ENCODE peak calls at places on chromosome 13, in nine cellular contexts. P is effector CD4-positive, alpha-beta T cell; M is activated naive CD8-positive, alpha-beta T cell treated with anti-CD3 and anti-CD28 coated beads, Interleukin-2, amount 50 U/mL, for 24 hours; F is cardiac fibroblast; D is H9; L is AML-193; H is NCI-H1930; T is adrenal gland; C is naive thymus-derived CD8-positive, alpha-beta T cell. B is an unnamed sample.

GRCh38 chr13:23899555-23899954 is 2.3 kb upstream of the C1QTNF9B start:
- DNase-seq in P (peak; percentile 22), M (peak; percentile 24), F (peak; percentile 73), D (no peak), L (peak; percentile 48), H (no peak), T (peak; percentile 49), C (no peak), B (peak; percentile 48)

GRCh38 chr13:100022798-100023197 is 41.2 kb downstream of the ZIC2 start:
- DNase-seq in P (no peak), M (no peak), F (peak; percentile 1), D (no peak), L (no peak), H (no peak), T (no peak), C (no peak), B (no peak)

GRCh38 chr13:51717786-51718398 is 86.1 kb downstream of the DHRS12 start:
- DNase-seq in P (no peak), M (no peak), F (peak; percentile 50), D (no peak), L (no peak), H (peak; percentile 59), T (no peak), C (no peak), B (no peak)

GRCh38 chr13:94311893-94312292 is 167.6 kb downstream of the DCT start:
- DNase-seq in P (no peak), M (no peak), F (peak; percentile 19), D (no peak), L (no peak), H (no peak), T (no peak), C (no peak), B (no peak)

GRCh38 chr13:67238277-67238859 is 8.2 kb upstream of the PCDH9 start:
- DNase-seq in P (no peak), M (no peak), F (peak; percentile 75), D (no peak), L (peak; percentile 42), H (peak; percentile 53), T (no peak), C (no peak), B (no peak)

GRCh38 chr13:20174656-20175405 is 14.0 kb upstream of the GJA3 start:
- DNase-seq in P (no peak), M (peak; percentile 70), F (peak; percentile 94), D (peak; percentile 54), L (peak; percentile 57), H (no peak), T (peak; percentile 90), C (peak; percentile 44), B (peak; percentile 50)

GRCh38 chr13:63944896-63945295 is 2529.2 kb upstream of the PCDH20 start:
- DNase-seq in P (no peak), M (no peak), F (no peak), D (no peak), L (no peak), H (no peak), T (no peak), C (no peak), B (no peak)

GRCh38 chr13:27170521-27171243 is 929 bp downstream of the USP12 start:
- DNase-seq in P (peak; percentile 24), M (peak; percentile 47), F (no peak), D (peak; percentile 69), L (no peak), H (peak; percentile 45), T (peak; percentile 31), C (peak; percentile 8), B (peak; percentile 50)

GRCh38 chr13:48954086-48954485 is 21.6 kb upstream of the FNDC3A start:
- DNase-seq in P (no peak), M (no peak), F (peak; percentile 80), D (no peak), L (no peak), H (no peak), T (no peak), C (no peak), B (no peak)

GRCh38 chr13:66780814-66781213 is 449.3 kb downstream of the PCDH9 start:
- DNase-seq in P (no peak), M (no peak), F (peak; percentile 83), D (no peak), L (no peak), H (no peak), T (no peak), C (no peak), B (no peak)

GRCh38 chr13:111282425-111282824 is 38.0 kb upstream of the TEX29 start:
- DNase-seq in P (no peak), M (no peak), F (peak; percentile 5), D (no peak), L (no peak), H (no peak), T (no peak), C (no peak), B (peak; percentile 40)

GRCh38 chr13:72952529-72953141 is 106.2 kb upstream of the KLF5 start:
- DNase-seq in P (no peak), M (no peak), F (no peak), D (no peak), L (no peak), H (no peak), T (no peak), C (no peak), B (peak; percentile 62)

GRCh38 chr13:37047032-37047431 is 12.5 kb downstream of the SUPT20H start:
- DNase-seq in P (no peak), M (no peak), F (no peak), D (no peak), L (no peak), H (no peak), T (no peak), C (no peak), B (no peak)

GRCh38 chr13:36329355-36329754 is 16.8 kb downstream of the SPART start:
- DNase-seq in P (no peak), M (no peak), F (peak; percentile 47), D (no peak), L (no peak), H (no peak), T (no peak), C (no peak), B (no peak)

GRCh38 chr13:112132619-112133018 is 65.7 kb downstream of the SOX1 start:
- DNase-seq in P (no peak), M (no peak), F (no peak), D (no peak), L (no peak), H (no peak), T (no peak), C (no peak), B (no peak)

GRCh38 chr13:46479691-46480090 is 73.3 kb upstream of the LRCH1 start:
- DNase-seq in P (no peak), M (no peak), F (no peak), D (no peak), L (no peak), H (no peak), T (no peak), C (no peak), B (no peak)

GRCh38 chr13:35475131-35475959 is 1.1 kb downstream of the MAB21L1 start:
- DNase-seq in P (no peak), M (no peak), F (peak; percentile 34), D (peak; percentile 67), L (no peak), H (no peak), T (peak; percentile 33), C (no peak), B (no peak)

GRCh38 chr13:41458939-41459753 is 1.8 kb downstream of the RGCC start:
- DNase-seq in P (peak; percentile 57), M (peak; percentile 72), F (peak; percentile 81), D (no peak), L (peak; percentile 84), H (no peak), T (no peak), C (peak; percentile 60), B (peak; percentile 53)

GRCh38 chr13:112062619-112063308 is 4.2 kb upstream of the SOX1 start:
- DNase-seq in P (no peak), M (no peak), F (no peak), D (peak; percentile 75), L (no peak), H (no peak), T (no peak), C (no peak), B (no peak)

GRCh38 chr13:112012004-112012704 is 54.8 kb upstream of the SOX1 start:
- DNase-seq in P (no peak), M (no peak), F (no peak), D (peak; percentile 39), L (no peak), H (no peak), T (no peak), C (no peak), B (no peak)

GRCh38 chr13:40292108-40292507 is 374.3 kb downstream of the FOXO1 start:
- DNase-seq in P (no peak), M (no peak), F (no peak), D (no peak), L (no peak), H (no peak), T (no peak), C (no peak), B (no peak)